ENCODE peak calls at places on chromosomes 11 and 22, in four cellular contexts. O, V, I and Z are unnamed samples.

GRCh38 chr11:86066606-86067229 is 2.2 kb downstream of the PICALM start:
- DNase-seq in O (no peak), V (no peak), I (no peak), Z (no peak)

GRCh38 chr11:106625566-106625965 is 392.7 kb downstream of the GUCY1A2 start:
- DNase-seq in O (no peak), V (no peak), I (no peak), Z (no peak)

GRCh38 chr11:33191456-33191855 is 30.2 kb upstream of the CSTF3 start:
- DNase-seq in I (no peak), O (no peak), V (no peak), Z (no peak)

GRCh38 chr11:14054708-14055107 is 92.2 kb downstream of the SPON1 start:
- DNase-seq in V (no peak), I (peak; percentile 30), O (no peak), Z (no peak)

GRCh38 chr11:64077607-64078006 is 41.9 kb downstream of the FLRT1 start:
- DNase-seq in I (no peak), O (no peak), V (no peak), Z (no peak)

GRCh38 chr22:36873614-36874308 is 13.0 kb downstream of the NCF4 start:
- DNase-seq in V (peak; percentile 37), I (peak; percentile 81), O (no peak), Z (no peak)

GRCh38 chr11:2713069-2713468 is 13.3 kb upstream of the KCNQ1OT1 start:
- DNase-seq in I (no peak), V (no peak), O (no peak), Z (no peak)

GRCh38 chr11:9609841-9610240 is 36.4 kb downstream of the WEE1 start:
- DNase-seq in V (no peak), O (no peak), I (no peak), Z (peak; percentile 49)

GRCh38 chr11:16986434-16987204 is 27.6 kb downstream of the PLEKHA7 start:
- DNase-seq in V (no peak), O (no peak), I (peak; percentile 78), Z (no peak)

GRCh38 chr11:60005360-60005759 is 11.6 kb upstream of the OOSP4B start:
- DNase-seq in O (no peak), V (no peak), I (no peak), Z (no peak)

GRCh38 chr11:77734890-77735289 is 85.6 kb downstream of the RSF1 start:
- DNase-seq in I (no peak), V (no peak), O (no peak), Z (no peak)

GRCh38 chr11:73969991-73970800 is 12.4 kb downstream of the UCP2 start:
- DNase-seq in I (no peak), O (no peak), V (no peak), Z (no peak)

GRCh38 chr11:109138200-109138599 is 283.8 kb upstream of the C11orf87 start:
- DNase-seq in I (no peak), V (no peak), O (no peak), Z (no peak)

GRCh38 chr22:17772963-17773605 is 1.2 kb downstream of the BID start:
- DNase-seq in V (no peak), O (peak; percentile 67), I (no peak), Z (no peak)

GRCh38 chr11:111367411-111368284 is 11.4 kb downstream of the POU2AF1 start:
- DNase-seq in V (no peak), O (no peak), I (peak; percentile 60), Z (no peak)

GRCh38 chr11:8232849-8233606 is 30.6 kb downstream of the LMO1 start:
- DNase-seq in O (no peak), I (no peak), V (no peak), Z (no peak)

GRCh38 chr11:111963786-111964385 is 26.7 kb downstream of the DIXDC1 start:
- DNase-seq in I (no peak), O (no peak), V (no peak), Z (peak; percentile 37)

GRCh38 chr11:70597006-70597555 is 198.8 kb downstream of the CTTN start:
- DNase-seq in O (no peak), V (no peak), I (no peak), Z (no peak)

GRCh38 chr11:123511037-123511870 is 81.2 kb downstream of the GRAMD1B start:
- DNase-seq in I (peak; percentile 74), V (peak; percentile 74), O (peak; percentile 80), Z (no peak)

GRCh38 chr11:118544010-118544646 is 13.1 kb downstream of the TMEM25 start:
- DNase-seq in V (no peak), O (no peak), I (no peak), Z (no peak)

GRCh38 chr11:1500466-1501420 is 14.2 kb upstream of the MOB2 start:
- DNase-seq in O (peak; percentile 48), I (no peak), V (no peak), Z (no peak)

GRCh38 chr11:131204984-131205383 is 165.4 kb upstream of the NTM start:
- DNase-seq in I (no peak), O (no peak), V (no peak), Z (no peak)

GRCh38 chr11:27352781-27353180 is 10.2 kb downstream of the CCDC34 start:
- DNase-seq in V (no peak), I (no peak), O (no peak), Z (no peak)

GRCh38 chr22:19884954-19885751 is 30.5 kb upstream of the GNB1L start:
- DNase-seq in O (peak; percentile 60), V (no peak), I (no peak), Z (no peak)

GRCh38 chr22:35892192-35892591 is 136.4 kb downstream of the RBFOX2 start:
- DNase-seq in V (no peak), I (no peak), O (no peak), Z (no peak)

GRCh38 chr22:46072981-46073682 is 77.2 kb upstream of the PPARA start:
- DNase-seq in I (no peak), O (peak; percentile 55), V (no peak), Z (no peak)

GRCh38 chr22:46070722-46071450 is 79.4 kb upstream of the PPARA start:
- DNase-seq in V (no peak), I (no peak), O (peak; percentile 81), Z (no peak)

GRCh38 chr22:46073683-46074504 is 76.4 kb upstream of the PPARA start:
- DNase-seq in I (no peak), O (peak; percentile 89), V (no peak), Z (no peak)

GRCh38 chr22:46071451-46072029 is 78.8 kb upstream of the PPARA start:
- DNase-seq in O (peak; percentile 97), I (peak; percentile 93), V (peak; percentile 80), Z (no peak)

DNA sequence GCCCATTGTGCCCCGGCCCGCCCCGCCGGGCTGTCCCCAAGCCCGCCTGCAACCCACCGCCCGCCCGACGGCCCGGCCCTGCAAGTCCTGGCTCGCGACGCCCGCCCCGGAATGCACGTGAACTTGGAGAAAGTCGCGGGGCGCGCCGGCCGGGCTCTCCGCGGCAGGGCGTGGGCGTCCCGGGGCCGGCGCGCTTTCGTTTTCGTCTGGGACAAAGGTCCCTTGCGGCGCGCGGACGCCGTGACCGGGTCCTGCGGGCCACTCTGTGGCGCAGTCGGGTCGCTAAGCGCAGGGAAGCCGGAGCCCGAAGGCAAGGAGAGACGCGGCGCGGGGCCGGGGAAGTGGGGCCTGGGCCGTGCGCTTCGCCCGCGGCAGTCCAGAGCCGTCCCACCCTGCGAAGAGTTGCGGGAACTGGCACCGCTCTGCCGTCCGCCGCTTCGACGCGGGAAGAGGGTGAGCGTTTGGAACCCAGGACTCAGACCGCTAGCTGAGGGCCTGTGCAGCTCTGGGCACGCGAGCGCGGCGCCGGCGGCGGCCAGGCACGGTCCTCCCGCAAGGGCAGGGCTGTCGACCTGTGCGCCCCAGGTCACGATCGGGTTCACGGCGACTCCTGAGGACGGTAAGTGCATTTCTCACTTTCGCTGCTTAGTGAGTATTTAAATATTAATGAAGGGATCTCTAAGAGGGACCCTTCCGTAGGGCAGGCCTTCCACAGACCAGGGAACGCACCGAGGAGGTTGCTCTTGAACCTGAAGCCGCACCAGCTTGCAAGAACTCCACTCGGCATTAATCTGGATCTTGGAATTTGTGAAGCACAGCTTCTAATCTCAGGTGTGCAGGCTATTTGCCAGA is 78.1 kb upstream of the PPARA start:
- DNase-seq in O (peak; percentile 83), I (no peak), V (no peak), Z (no peak)
- TF ChIP-seq POLR2AphosphoS5 in O (no peak), I (no peak), V (peak; percentile 16), Z (peak; percentile 70)

DNA sequence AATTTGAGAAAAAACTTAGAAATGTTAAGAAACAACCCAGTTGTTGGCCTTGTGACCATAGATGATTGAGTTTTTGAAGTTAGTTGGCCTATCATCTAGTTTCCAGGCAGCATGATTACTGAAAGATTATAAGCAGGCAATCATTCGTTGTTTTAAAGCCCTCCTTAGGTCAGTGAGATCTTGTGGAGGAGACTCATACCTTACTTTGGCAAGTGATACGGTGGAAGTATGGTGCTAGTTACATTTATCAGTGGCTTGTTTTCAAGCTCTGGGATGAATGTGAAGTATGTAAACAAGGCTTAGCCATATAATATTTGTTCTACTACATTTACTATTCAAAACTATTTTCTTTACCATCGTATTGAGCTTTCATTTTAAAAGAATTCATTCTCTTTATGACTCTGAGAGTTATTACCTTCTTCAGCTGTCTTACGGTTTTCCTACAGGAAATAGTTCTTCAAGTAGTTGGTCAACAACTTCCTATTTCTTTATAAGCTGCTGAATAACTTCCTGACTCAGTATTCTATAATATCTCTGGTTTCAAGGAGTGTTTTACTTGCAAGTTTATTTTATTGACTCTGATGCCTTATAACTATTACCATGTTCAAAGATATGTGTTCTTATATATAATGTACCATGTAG is 7.3 kb downstream of the YAP1 start:
- DNase-seq in V (no peak), O (no peak), I (no peak), Z (no peak)
- H3K4me3 ChIP-seq in V (no peak overlapping the region), O (no peak overlapping the region), I (no peak overlapping the region), Z (no peak overlapping the region)

GRCh38 chr11:75399344-75400109 is at the start of gene RPS3:
- DNase-seq in O (peak; percentile 95), I (peak; percentile 92), V (peak; percentile 81), Z (no peak)
- TF ChIP-seq POLR2A in O (peak; percentile 91), I (peak; percentile 85), V (peak; percentile 98), Z (peak; percentile 80)

GRCh38 chr11:65890324-65891179 is at the start of gene CCDC85B:
- DNase-seq in V (peak; percentile 84), I (peak; percentile 98), O (peak; percentile 100), Z (peak; percentile 99)

GRCh38 chr11:65892661-65893317 is 2.3 kb downstream of the CCDC85B start:
- DNase-seq in V (no peak), I (no peak), O (no peak), Z (no peak)

GRCh38 chr11:65894034-65894591 is 3.6 kb downstream of the CCDC85B start:
- DNase-seq in O (no peak), I (no peak), V (no peak), Z (no peak)

GRCh38 chr11:65888163-65888814 is at the start of gene FIBP:
- DNase-seq in I (peak; percentile 97), O (peak; percentile 99), V (peak; percentile 91), Z (no peak)

DNA sequence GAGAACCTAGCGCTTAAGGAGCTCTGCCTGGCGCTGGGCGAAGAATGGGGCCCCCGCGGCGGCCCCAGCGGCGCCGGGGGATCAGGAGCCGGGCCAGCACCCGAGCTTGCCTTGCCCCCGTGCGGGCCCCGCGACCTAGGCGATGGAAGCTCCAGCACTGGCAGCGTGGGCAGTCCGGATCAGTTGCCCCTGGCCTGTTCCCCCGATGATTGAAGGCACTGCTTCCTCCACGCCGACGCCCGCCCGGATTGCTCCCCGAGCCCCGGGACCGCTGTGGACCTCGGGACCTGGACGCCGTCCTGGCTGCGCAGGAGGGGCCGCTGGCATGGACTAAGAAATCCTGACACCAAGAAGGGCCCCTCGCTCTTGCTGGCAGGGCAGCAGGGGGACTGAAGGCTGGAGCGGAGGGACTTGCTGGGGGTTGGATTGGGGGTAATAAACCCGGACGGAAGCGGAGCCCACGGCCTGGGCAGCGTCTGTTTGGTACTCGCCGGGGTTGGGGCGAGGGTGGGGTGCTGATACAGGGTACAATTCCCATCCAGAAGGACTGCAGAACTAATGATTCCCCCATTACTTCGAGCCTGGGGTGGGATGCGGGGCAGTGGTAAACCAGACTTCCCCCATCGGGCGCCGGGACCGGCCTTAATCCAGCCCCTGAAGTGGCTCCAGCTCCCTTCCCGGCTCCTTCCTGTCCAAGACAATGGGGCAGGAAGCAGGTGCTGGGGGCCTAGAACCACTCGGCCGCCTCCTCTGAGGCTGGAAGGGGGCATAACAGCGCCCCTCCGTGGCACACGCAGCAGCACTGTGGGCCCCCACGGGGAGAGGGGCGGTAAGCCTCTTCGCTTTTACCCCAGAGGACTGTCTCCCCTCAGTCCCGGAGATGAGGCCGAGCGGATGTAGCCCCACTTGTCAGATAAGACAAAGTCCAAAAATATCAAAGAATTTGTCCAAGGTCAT is 985 bp downstream of the CCDC85B start:
- DNase-seq in V (no peak), O (peak; percentile 81), I (no peak), Z (no peak)
- TF ChIP-seq POLR2AphosphoS5 in V (peak; percentile 92), O (peak; percentile 40), I (no peak), Z (no peak)